ENCODE peak calls at places on chromosomes 3 and 15, in eight cellular contexts. One of them, this sample, is unnamed.

GRCh38 chr3:37256447-37256846 is 82.1 kb upstream of the LRRFIP2 start:
- DNase-seq in SK-N-SH: no peak
- DNase-seq in suprapubic skin: no peak
- DNase-seq in stomach: no peak
- DNase-seq in HL-60: no peak
- DNase-seq in transverse colon: no peak
- DNase-seq in Panc1: no peak
- DNase-seq in K562: peak
- DNase-seq in this sample: no peak

GRCh38 chr15:62994975-62995730 is 47.4 kb upstream of the TPM1 start:
- DNase-seq in HL-60: no peak
- DNase-seq in Panc1: no peak
- DNase-seq in transverse colon: no peak
- DNase-seq in K562: no peak
- DNase-seq in SK-N-SH: no peak
- DNase-seq in stomach: no peak
- DNase-seq in suprapubic skin: no peak
- DNase-seq in this sample: no peak

GRCh38 chr3:139472380-139473010 is 3.8 kb downstream of the RBP2 start:
- DNase-seq in HL-60: no peak
- DNase-seq in stomach: no peak
- DNase-seq in SK-N-SH: no peak
- DNase-seq in K562: no peak
- DNase-seq in transverse colon: no peak
- DNase-seq in Panc1: no peak
- DNase-seq in suprapubic skin: no peak
- DNase-seq in this sample: no peak

GRCh38 chr3:12934431-12934830 is 93.1 kb upstream of the RPL32 start:
- DNase-seq in K562: no peak
- DNase-seq in suprapubic skin: no peak
- DNase-seq in transverse colon: no peak
- DNase-seq in Panc1: no peak
- DNase-seq in HL-60: no peak
- DNase-seq in SK-N-SH: no peak
- DNase-seq in stomach: peak
- DNase-seq in this sample: no peak

GRCh38 chr15:83200162-83200561 is 7.5 kb downstream of the HDGFL3 start:
- DNase-seq in transverse colon: no peak
- DNase-seq in K562: no peak
- DNase-seq in suprapubic skin: no peak
- DNase-seq in Panc1: no peak
- DNase-seq in stomach: no peak
- DNase-seq in SK-N-SH: no peak
- DNase-seq in HL-60: no peak
- DNase-seq in this sample: no peak

GRCh38 chr15:77608774-77609173 is 23.9 kb downstream of the LINGO1 start:
- DNase-seq in Panc1: no peak
- DNase-seq in SK-N-SH: no peak
- DNase-seq in suprapubic skin: no peak
- DNase-seq in K562: peak
- DNase-seq in stomach: no peak
- DNase-seq in HL-60: no peak
- DNase-seq in transverse colon: no peak
- DNase-seq in this sample: no peak

GRCh38 chr3:3701949-3702348 is 97.3 kb upstream of the LRRN1 start:
- DNase-seq in K562: no peak
- DNase-seq in Panc1: no peak
- DNase-seq in suprapubic skin: no peak
- DNase-seq in SK-N-SH: no peak
- DNase-seq in HL-60: no peak
- DNase-seq in stomach: no peak
- DNase-seq in transverse colon: no peak
- DNase-seq in this sample: no peak

GRCh38 chr3:47512416-47513124 is 942 bp downstream of the ELP6 start:
- DNase-seq in HL-60: peak
- DNase-seq in SK-N-SH: peak
- DNase-seq in K562: peak
- DNase-seq in stomach: no peak
- DNase-seq in transverse colon: peak
- DNase-seq in Panc1: no peak
- DNase-seq in suprapubic skin: no peak
- DNase-seq in this sample: peak

GRCh38 chr3:157914882-157915281 is 191.3 kb downstream of the SHOX2 start:
- DNase-seq in transverse colon: no peak
- DNase-seq in K562: no peak
- DNase-seq in Panc1: no peak
- DNase-seq in SK-N-SH: no peak
- DNase-seq in suprapubic skin: no peak
- DNase-seq in HL-60: no peak
- DNase-seq in stomach: no peak
- DNase-seq in this sample: no peak

GRCh38 chr15:98952381-98952803 is 55.2 kb downstream of the PGPEP1L start:
- DNase-seq in transverse colon: no peak
- DNase-seq in K562: no peak
- DNase-seq in stomach: peak
- DNase-seq in HL-60: no peak
- DNase-seq in Panc1: no peak
- DNase-seq in suprapubic skin: no peak
- DNase-seq in SK-N-SH: no peak
- DNase-seq in this sample: peak

GRCh38 chr3:98918586-98918985 is 17.1 kb upstream of the DCBLD2 start:
- DNase-seq in K562: no peak
- DNase-seq in stomach: no peak
- DNase-seq in Panc1: no peak
- DNase-seq in transverse colon: no peak
- DNase-seq in SK-N-SH: no peak
- DNase-seq in HL-60: no peak
- DNase-seq in suprapubic skin: no peak
- DNase-seq in this sample: no peak

GRCh38 chr3:130276203-130276803 is 69.2 kb upstream of the COL6A5 start:
- DNase-seq in Panc1: peak
- DNase-seq in transverse colon: no peak
- DNase-seq in stomach: no peak
- DNase-seq in HL-60: peak
- DNase-seq in K562: peak
- DNase-seq in SK-N-SH: peak
- DNase-seq in suprapubic skin: no peak
- DNase-seq in this sample: no peak

GRCh38 chr15:38373016-38373415 is 80.9 kb upstream of the FAM98B start:
- DNase-seq in Panc1: no peak
- DNase-seq in suprapubic skin: no peak
- DNase-seq in stomach: no peak
- DNase-seq in HL-60: no peak
- DNase-seq in K562: no peak
- DNase-seq in transverse colon: no peak
- DNase-seq in SK-N-SH: no peak
- DNase-seq in this sample: no peak

GRCh38 chr3:66338927-66339326 is 118.1 kb downstream of the SLC25A26 start:
- DNase-seq in Panc1: no peak
- DNase-seq in stomach: no peak
- DNase-seq in suprapubic skin: no peak
- DNase-seq in transverse colon: no peak
- DNase-seq in HL-60: no peak
- DNase-seq in SK-N-SH: no peak
- DNase-seq in K562: no peak
- DNase-seq in this sample: no peak

GRCh38 chr3:81395739-81396138 is 365.7 kb downstream of the GBE1 start:
- DNase-seq in K562: peak
- DNase-seq in SK-N-SH: peak
- DNase-seq in suprapubic skin: no peak
- DNase-seq in HL-60: no peak
- DNase-seq in transverse colon: no peak
- DNase-seq in Panc1: no peak
- DNase-seq in stomach: no peak
- DNase-seq in this sample: no peak

GRCh38 chr15:93253656-93254055 is 164.6 kb upstream of the RGMA start:
- DNase-seq in Panc1: no peak
- DNase-seq in K562: no peak
- DNase-seq in transverse colon: no peak
- DNase-seq in suprapubic skin: no peak
- DNase-seq in SK-N-SH: no peak
- DNase-seq in HL-60: no peak
- DNase-seq in stomach: no peak
- DNase-seq in this sample: no peak

GRCh38 chr3:42739401-42740158 is 33.5 kb downstream of the CCDC13 start:
- DNase-seq in HL-60: no peak
- DNase-seq in suprapubic skin: peak
- DNase-seq in SK-N-SH: no peak
- DNase-seq in stomach: no peak
- DNase-seq in transverse colon: no peak
- DNase-seq in Panc1: no peak
- DNase-seq in K562: no peak
- DNase-seq in this sample: no peak

GRCh38 chr3:189430166-189430565 is 201.0 kb upstream of the TP63 start:
- DNase-seq in Panc1: no peak
- DNase-seq in K562: no peak
- DNase-seq in suprapubic skin: no peak
- DNase-seq in stomach: no peak
- DNase-seq in transverse colon: no peak
- DNase-seq in HL-60: no peak
- DNase-seq in SK-N-SH: no peak
- DNase-seq in this sample: no peak

GRCh38 chr15:89630260-89630659 is 25.0 kb downstream of the KIF7 start:
- DNase-seq in K562: no peak
- DNase-seq in transverse colon: no peak
- DNase-seq in SK-N-SH: no peak
- DNase-seq in Panc1: no peak
- DNase-seq in stomach: peak
- DNase-seq in HL-60: no peak
- DNase-seq in suprapubic skin: peak
- DNase-seq in this sample: no peak
- TF ChIP-seq POLR2AphosphoS5 in K562: no peak
- TF ChIP-seq POLR2AphosphoS5 in transverse colon: no peak
- TF ChIP-seq POLR2AphosphoS5 in SK-N-SH: no peak
- TF ChIP-seq POLR2AphosphoS5 in Panc1: no peak
- TF ChIP-seq POLR2AphosphoS5 in stomach: no peak
- TF ChIP-seq POLR2AphosphoS5 in HL-60: no peak
- TF ChIP-seq POLR2AphosphoS5 in suprapubic skin: no peak
- TF ChIP-seq POLR2AphosphoS5 in this sample: no peak

DNA sequence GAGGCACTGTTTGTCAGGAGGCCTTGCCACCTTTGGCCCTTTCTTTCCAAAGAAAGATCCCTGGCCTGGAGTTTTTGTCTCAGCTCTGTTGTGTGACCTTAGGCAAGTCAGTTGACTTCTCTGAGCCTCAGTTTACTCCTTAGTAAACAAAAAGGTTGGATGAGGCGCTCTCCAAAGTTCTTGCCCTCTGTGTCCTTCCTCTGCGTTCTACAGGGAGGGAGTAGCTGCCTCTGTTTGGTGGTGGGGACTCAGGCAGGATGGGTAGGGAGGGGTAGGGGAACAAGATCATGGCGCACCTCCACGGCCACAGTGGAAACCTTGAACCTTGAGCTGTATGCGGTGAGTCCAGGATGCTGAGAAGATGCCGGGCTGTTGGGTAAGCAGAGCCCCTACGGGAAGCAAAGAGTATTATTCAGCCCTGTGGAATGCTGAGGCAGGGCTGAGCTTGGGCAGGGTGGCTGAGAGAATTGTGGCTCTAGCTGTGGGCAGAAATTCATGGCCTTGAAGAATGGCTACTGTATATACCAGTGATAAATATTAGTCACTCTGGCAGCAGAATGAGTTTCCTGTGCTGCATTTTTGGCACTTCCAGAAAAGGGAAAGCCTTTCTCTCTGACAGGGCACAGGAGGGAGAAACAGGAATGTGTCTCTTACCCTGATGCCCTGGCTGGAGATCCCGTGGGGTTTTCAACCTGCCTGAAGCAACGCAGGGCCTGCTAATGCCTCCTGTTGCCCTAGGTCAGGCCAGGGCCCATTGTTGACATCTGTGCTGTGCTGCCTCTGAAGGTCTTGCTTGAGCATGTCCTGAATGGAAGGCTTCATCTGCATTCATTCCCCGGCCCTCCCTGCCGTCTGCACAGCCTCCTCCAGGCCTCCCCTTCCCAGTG is 39.9 kb downstream of the SMAD3 start:
- DNase-seq in stomach: peak
- DNase-seq in Panc1: no peak
- DNase-seq in suprapubic skin: no peak
- DNase-seq in transverse colon: peak
- DNase-seq in HL-60: no peak
- DNase-seq in SK-N-SH: no peak
- DNase-seq in K562: no peak
- DNase-seq in this sample: peak
- TF ChIP-seq POLR2AphosphoS5 in stomach: peak
- TF ChIP-seq POLR2AphosphoS5 in Panc1: peak
- TF ChIP-seq POLR2AphosphoS5 in suprapubic skin: no peak
- TF ChIP-seq POLR2AphosphoS5 in transverse colon: peak
- TF ChIP-seq POLR2AphosphoS5 in HL-60: no peak
- TF ChIP-seq POLR2AphosphoS5 in SK-N-SH: peak
- TF ChIP-seq POLR2AphosphoS5 in K562: no peak
- TF ChIP-seq POLR2AphosphoS5 in this sample: no peak

GRCh38 chr15:24269923-24270322 is 405.7 kb upstream of the NPAP1 start:
- DNase-seq in suprapubic skin: no peak
- DNase-seq in HL-60: no peak
- DNase-seq in transverse colon: no peak
- DNase-seq in SK-N-SH: no peak
- DNase-seq in Panc1: no peak
- DNase-seq in K562: no peak
- DNase-seq in stomach: no peak
- DNase-seq in this sample: no peak

GRCh38 chr15:24269166-24269571 is 406.4 kb upstream of the NPAP1 start:
- DNase-seq in stomach: peak
- DNase-seq in K562: no peak
- DNase-seq in HL-60: no peak
- DNase-seq in SK-N-SH: no peak
- DNase-seq in Panc1: no peak
- DNase-seq in transverse colon: peak
- DNase-seq in suprapubic skin: no peak
- DNase-seq in this sample: no peak
- TF ChIP-seq POLR2AphosphoS5 in stomach: no peak
- TF ChIP-seq POLR2AphosphoS5 in K562: no peak
- TF ChIP-seq POLR2AphosphoS5 in HL-60: no peak
- TF ChIP-seq POLR2AphosphoS5 in SK-N-SH: no peak
- TF ChIP-seq POLR2AphosphoS5 in Panc1: no peak
- TF ChIP-seq POLR2AphosphoS5 in transverse colon: no peak
- TF ChIP-seq POLR2AphosphoS5 in suprapubic skin: no peak
- TF ChIP-seq POLR2AphosphoS5 in this sample: no peak

GRCh38 chr15:58880320-58880719 is 53.2 kb downstream of the SLTM start:
- DNase-seq in Panc1: no peak
- DNase-seq in SK-N-SH: no peak
- DNase-seq in stomach: no peak
- DNase-seq in suprapubic skin: no peak
- DNase-seq in K562: no peak
- DNase-seq in HL-60: no peak
- DNase-seq in transverse colon: no peak
- DNase-seq in this sample: no peak

GRCh38 chr15:58877999-58878825 is 55.3 kb downstream of the SLTM start:
- DNase-seq in transverse colon: no peak
- DNase-seq in stomach: no peak
- DNase-seq in K562: no peak
- DNase-seq in SK-N-SH: no peak
- DNase-seq in Panc1: no peak
- DNase-seq in suprapubic skin: no peak
- DNase-seq in HL-60: no peak
- DNase-seq in this sample: no peak

GRCh38 chr15:58875343-58875742 is 58.1 kb downstream of the SLTM start:
- DNase-seq in suprapubic skin: no peak
- DNase-seq in transverse colon: no peak
- DNase-seq in HL-60: no peak
- DNase-seq in stomach: no peak
- DNase-seq in SK-N-SH: no peak
- DNase-seq in Panc1: no peak
- DNase-seq in K562: no peak
- DNase-seq in this sample: no peak

GRCh38 chr15:58873267-58873666 is 60.2 kb downstream of the SLTM start:
- DNase-seq in K562: no peak
- DNase-seq in HL-60: peak
- DNase-seq in suprapubic skin: no peak
- DNase-seq in transverse colon: no peak
- DNase-seq in SK-N-SH: no peak
- DNase-seq in stomach: no peak
- DNase-seq in Panc1: no peak
- DNase-seq in this sample: no peak

GRCh38 chr15:58876306-58876705 is 57.2 kb downstream of the SLTM start:
- DNase-seq in Panc1: no peak
- DNase-seq in transverse colon: no peak
- DNase-seq in HL-60: no peak
- DNase-seq in K562: no peak
- DNase-seq in suprapubic skin: no peak
- DNase-seq in SK-N-SH: no peak
- DNase-seq in stomach: no peak
- DNase-seq in this sample: no peak
- TF ChIP-seq POLR2AphosphoS5 in Panc1: no peak
- TF ChIP-seq POLR2AphosphoS5 in transverse colon: no peak
- TF ChIP-seq POLR2AphosphoS5 in HL-60: no peak
- TF ChIP-seq POLR2AphosphoS5 in K562: no peak
- TF ChIP-seq POLR2AphosphoS5 in suprapubic skin: no peak
- TF ChIP-seq POLR2AphosphoS5 in SK-N-SH: no peak
- TF ChIP-seq POLR2AphosphoS5 in stomach: no peak
- TF ChIP-seq POLR2AphosphoS5 in this sample: peak

This sample was measured in spleen.